ENCODE peak calls at places on chromosome 4, in eight cellular contexts. One of them, this sample, is unnamed.

GRCh38 chr4:119493419-119493818 is 135.2 kb downstream of the PDE5A start:
- DNase-seq in T follicular helper cell: no peak
- DNase-seq in AG08395: no peak
- DNase-seq in ovary: no peak
- DNase-seq in activated CD4-positive, alpha-beta T cell treated with anti-CD3 and anti-CD28 coated beads for 1 hour: no peak
- DNase-seq in AG09319: no peak
- DNase-seq in activated T-helper 1 cell treated with anti-CD3 and anti-CD28 coated beads, Interleukin-12 subunit alpha, Interleukin-12 subunit beta, Interleukin-2, Interleukin-4 antibody, amounts not matched to agents 30 ng/mL and 10 ng/mL and 1 ng/mL, durations not matched to agents 14 hours and 24 hours and 36 hours: no peak
- DNase-seq in left kidney: peak; percentile 8
- DNase-seq in this sample: no peak

GRCh38 chr4:183261953-183262775 is 57.9 kb downstream of the CLDN22 start:
- DNase-seq in T follicular helper cell: peak; percentile 51
- DNase-seq in AG08395: peak; percentile 78
- DNase-seq in ovary: peak; percentile 83
- DNase-seq in activated CD4-positive, alpha-beta T cell treated with anti-CD3 and anti-CD28 coated beads for 1 hour: peak; percentile 56
- DNase-seq in AG09319: peak; percentile 46
- DNase-seq in activated T-helper 1 cell treated with anti-CD3 and anti-CD28 coated beads, Interleukin-12 subunit alpha, Interleukin-12 subunit beta, Interleukin-2, Interleukin-4 antibody, amounts not matched to agents 30 ng/mL and 10 ng/mL and 1 ng/mL, durations not matched to agents 14 hours and 24 hours and 36 hours: peak; percentile 56
- DNase-seq in left kidney: peak; percentile 90
- DNase-seq in this sample: peak; percentile 33

GRCh38 chr4:76488905-76489798 is 54.1 kb downstream of the SHROOM3 start:
- DNase-seq in T follicular helper cell: no peak
- DNase-seq in AG08395: no peak
- DNase-seq in ovary: no peak
- DNase-seq in activated CD4-positive, alpha-beta T cell treated with anti-CD3 and anti-CD28 coated beads for 1 hour: no peak
- DNase-seq in AG09319: no peak
- DNase-seq in activated T-helper 1 cell treated with anti-CD3 and anti-CD28 coated beads, Interleukin-12 subunit alpha, Interleukin-12 subunit beta, Interleukin-2, Interleukin-4 antibody, amounts not matched to agents 30 ng/mL and 10 ng/mL and 1 ng/mL, durations not matched to agents 14 hours and 24 hours and 36 hours: no peak
- DNase-seq in left kidney: peak; percentile 24
- DNase-seq in this sample: no peak

GRCh38 chr4:26815686-26816085 is 45.0 kb upstream of the STIM2 start:
- DNase-seq in T follicular helper cell: no peak
- DNase-seq in AG08395: no peak
- DNase-seq in ovary: no peak
- DNase-seq in activated CD4-positive, alpha-beta T cell treated with anti-CD3 and anti-CD28 coated beads for 1 hour: no peak
- DNase-seq in AG09319: no peak
- DNase-seq in activated T-helper 1 cell treated with anti-CD3 and anti-CD28 coated beads, Interleukin-12 subunit alpha, Interleukin-12 subunit beta, Interleukin-2, Interleukin-4 antibody, amounts not matched to agents 30 ng/mL and 10 ng/mL and 1 ng/mL, durations not matched to agents 14 hours and 24 hours and 36 hours: no peak
- DNase-seq in left kidney: no peak
- DNase-seq in this sample: no peak

GRCh38 chr4:15001248-15001824 is 945 bp upstream of the CPEB2 start:
- DNase-seq in T follicular helper cell: peak; percentile 20
- DNase-seq in AG08395: peak; percentile 76
- DNase-seq in ovary: peak; percentile 84
- DNase-seq in activated CD4-positive, alpha-beta T cell treated with anti-CD3 and anti-CD28 coated beads for 1 hour: no peak
- DNase-seq in AG09319: peak; percentile 85
- DNase-seq in activated T-helper 1 cell treated with anti-CD3 and anti-CD28 coated beads, Interleukin-12 subunit alpha, Interleukin-12 subunit beta, Interleukin-2, Interleukin-4 antibody, amounts not matched to agents 30 ng/mL and 10 ng/mL and 1 ng/mL, durations not matched to agents 14 hours and 24 hours and 36 hours: no peak
- DNase-seq in left kidney: peak; percentile 68
- DNase-seq in this sample: peak; percentile 35

GRCh38 chr4:151717909-151718613 is 42.7 kb downstream of the GATB start:
- DNase-seq in T follicular helper cell: no peak
- DNase-seq in AG08395: no peak
- DNase-seq in ovary: no peak
- DNase-seq in activated CD4-positive, alpha-beta T cell treated with anti-CD3 and anti-CD28 coated beads for 1 hour: no peak
- DNase-seq in AG09319: no peak
- DNase-seq in activated T-helper 1 cell treated with anti-CD3 and anti-CD28 coated beads, Interleukin-12 subunit alpha, Interleukin-12 subunit beta, Interleukin-2, Interleukin-4 antibody, amounts not matched to agents 30 ng/mL and 10 ng/mL and 1 ng/mL, durations not matched to agents 14 hours and 24 hours and 36 hours: no peak
- DNase-seq in left kidney: peak; percentile 20
- DNase-seq in this sample: no peak

GRCh38 chr4:82629238-82630000 is 67.6 kb upstream of the TMEM150C start:
- DNase-seq in T follicular helper cell: no peak
- DNase-seq in AG08395: no peak
- DNase-seq in ovary: no peak
- DNase-seq in activated CD4-positive, alpha-beta T cell treated with anti-CD3 and anti-CD28 coated beads for 1 hour: no peak
- DNase-seq in AG09319: no peak
- DNase-seq in activated T-helper 1 cell treated with anti-CD3 and anti-CD28 coated beads, Interleukin-12 subunit alpha, Interleukin-12 subunit beta, Interleukin-2, Interleukin-4 antibody, amounts not matched to agents 30 ng/mL and 10 ng/mL and 1 ng/mL, durations not matched to agents 14 hours and 24 hours and 36 hours: no peak
- DNase-seq in left kidney: no peak
- DNase-seq in this sample: no peak

GRCh38 chr4:23680616-23681518 is 209.0 kb downstream of the PPARGC1A start:
- DNase-seq in T follicular helper cell: no peak
- DNase-seq in AG08395: peak; percentile 31
- DNase-seq in ovary: no peak
- DNase-seq in activated CD4-positive, alpha-beta T cell treated with anti-CD3 and anti-CD28 coated beads for 1 hour: no peak
- DNase-seq in AG09319: no peak
- DNase-seq in activated T-helper 1 cell treated with anti-CD3 and anti-CD28 coated beads, Interleukin-12 subunit alpha, Interleukin-12 subunit beta, Interleukin-2, Interleukin-4 antibody, amounts not matched to agents 30 ng/mL and 10 ng/mL and 1 ng/mL, durations not matched to agents 14 hours and 24 hours and 36 hours: no peak
- DNase-seq in left kidney: no peak
- DNase-seq in this sample: no peak

GRCh38 chr4:155772459-155773195 is 13.8 kb downstream of the GUCY1B1 start:
- DNase-seq in T follicular helper cell: no peak
- DNase-seq in AG08395: no peak
- DNase-seq in ovary: no peak
- DNase-seq in activated CD4-positive, alpha-beta T cell treated with anti-CD3 and anti-CD28 coated beads for 1 hour: no peak
- DNase-seq in AG09319: no peak
- DNase-seq in activated T-helper 1 cell treated with anti-CD3 and anti-CD28 coated beads, Interleukin-12 subunit alpha, Interleukin-12 subunit beta, Interleukin-2, Interleukin-4 antibody, amounts not matched to agents 30 ng/mL and 10 ng/mL and 1 ng/mL, durations not matched to agents 14 hours and 24 hours and 36 hours: no peak
- DNase-seq in left kidney: peak; percentile 27
- DNase-seq in this sample: no peak

GRCh38 chr4:5409237-5409636 is 299.1 kb downstream of the EVC2 start:
- DNase-seq in T follicular helper cell: no peak
- DNase-seq in AG08395: peak; percentile 31
- DNase-seq in ovary: no peak
- DNase-seq in activated CD4-positive, alpha-beta T cell treated with anti-CD3 and anti-CD28 coated beads for 1 hour: no peak
- DNase-seq in AG09319: no peak
- DNase-seq in activated T-helper 1 cell treated with anti-CD3 and anti-CD28 coated beads, Interleukin-12 subunit alpha, Interleukin-12 subunit beta, Interleukin-2, Interleukin-4 antibody, amounts not matched to agents 30 ng/mL and 10 ng/mL and 1 ng/mL, durations not matched to agents 14 hours and 24 hours and 36 hours: no peak
- DNase-seq in left kidney: no peak
- DNase-seq in this sample: no peak

GRCh38 chr4:183596056-183596757 is 62.8 kb downstream of the RWDD4 start:
- DNase-seq in T follicular helper cell: no peak
- DNase-seq in AG08395: no peak
- DNase-seq in ovary: no peak
- DNase-seq in activated CD4-positive, alpha-beta T cell treated with anti-CD3 and anti-CD28 coated beads for 1 hour: no peak
- DNase-seq in AG09319: no peak
- DNase-seq in activated T-helper 1 cell treated with anti-CD3 and anti-CD28 coated beads, Interleukin-12 subunit alpha, Interleukin-12 subunit beta, Interleukin-2, Interleukin-4 antibody, amounts not matched to agents 30 ng/mL and 10 ng/mL and 1 ng/mL, durations not matched to agents 14 hours and 24 hours and 36 hours: no peak
- DNase-seq in left kidney: no peak
- DNase-seq in this sample: no peak

GRCh38 chr4:159455675-159456235 is 352.9 kb downstream of the RAPGEF2 start:
- DNase-seq in T follicular helper cell: no peak
- DNase-seq in AG08395: peak; percentile 68
- DNase-seq in ovary: no peak
- DNase-seq in activated CD4-positive, alpha-beta T cell treated with anti-CD3 and anti-CD28 coated beads for 1 hour: no peak
- DNase-seq in AG09319: no peak
- DNase-seq in activated T-helper 1 cell treated with anti-CD3 and anti-CD28 coated beads, Interleukin-12 subunit alpha, Interleukin-12 subunit beta, Interleukin-2, Interleukin-4 antibody, amounts not matched to agents 30 ng/mL and 10 ng/mL and 1 ng/mL, durations not matched to agents 14 hours and 24 hours and 36 hours: no peak
- DNase-seq in left kidney: peak; percentile 66
- DNase-seq in this sample: no peak

GRCh38 chr4:71004281-71004851 is 10.9 kb downstream of the DCK start:
- DNase-seq in T follicular helper cell: peak; percentile 42
- DNase-seq in AG08395: no peak
- DNase-seq in ovary: no peak
- DNase-seq in activated CD4-positive, alpha-beta T cell treated with anti-CD3 and anti-CD28 coated beads for 1 hour: no peak
- DNase-seq in AG09319: no peak
- DNase-seq in activated T-helper 1 cell treated with anti-CD3 and anti-CD28 coated beads, Interleukin-12 subunit alpha, Interleukin-12 subunit beta, Interleukin-2, Interleukin-4 antibody, amounts not matched to agents 30 ng/mL and 10 ng/mL and 1 ng/mL, durations not matched to agents 14 hours and 24 hours and 36 hours: peak; percentile 54
- DNase-seq in left kidney: peak; percentile 63
- DNase-seq in this sample: peak; percentile 50

GRCh38 chr4:108149588-108150380 is 18.9 kb downstream of the LEF1 start:
- DNase-seq in T follicular helper cell: no peak
- DNase-seq in AG08395: peak; percentile 41
- DNase-seq in ovary: no peak
- DNase-seq in activated CD4-positive, alpha-beta T cell treated with anti-CD3 and anti-CD28 coated beads for 1 hour: no peak
- DNase-seq in AG09319: no peak
- DNase-seq in activated T-helper 1 cell treated with anti-CD3 and anti-CD28 coated beads, Interleukin-12 subunit alpha, Interleukin-12 subunit beta, Interleukin-2, Interleukin-4 antibody, amounts not matched to agents 30 ng/mL and 10 ng/mL and 1 ng/mL, durations not matched to agents 14 hours and 24 hours and 36 hours: no peak
- DNase-seq in left kidney: no peak
- DNase-seq in this sample: no peak

GRCh38 chr4:67332627-67333026 is 212.7 kb downstream of the CENPC start:
- DNase-seq in T follicular helper cell: no peak
- DNase-seq in AG08395: no peak
- DNase-seq in ovary: no peak
- DNase-seq in activated CD4-positive, alpha-beta T cell treated with anti-CD3 and anti-CD28 coated beads for 1 hour: no peak
- DNase-seq in AG09319: no peak
- DNase-seq in activated T-helper 1 cell treated with anti-CD3 and anti-CD28 coated beads, Interleukin-12 subunit alpha, Interleukin-12 subunit beta, Interleukin-2, Interleukin-4 antibody, amounts not matched to agents 30 ng/mL and 10 ng/mL and 1 ng/mL, durations not matched to agents 14 hours and 24 hours and 36 hours: no peak
- DNase-seq in left kidney: peak; percentile 15
- DNase-seq in this sample: no peak

GRCh38 chr4:114078636-114079035 is 99.2 kb upstream of the ARSJ start:
- DNase-seq in T follicular helper cell: no peak
- DNase-seq in AG08395: peak; percentile 13
- DNase-seq in ovary: no peak
- DNase-seq in activated CD4-positive, alpha-beta T cell treated with anti-CD3 and anti-CD28 coated beads for 1 hour: no peak
- DNase-seq in AG09319: no peak
- DNase-seq in activated T-helper 1 cell treated with anti-CD3 and anti-CD28 coated beads, Interleukin-12 subunit alpha, Interleukin-12 subunit beta, Interleukin-2, Interleukin-4 antibody, amounts not matched to agents 30 ng/mL and 10 ng/mL and 1 ng/mL, durations not matched to agents 14 hours and 24 hours and 36 hours: no peak
- DNase-seq in left kidney: no peak
- DNase-seq in this sample: no peak

GRCh38 chr4:23613782-23614181 is 276.1 kb downstream of the PPARGC1A start:
- DNase-seq in T follicular helper cell: no peak
- DNase-seq in AG08395: no peak
- DNase-seq in ovary: no peak
- DNase-seq in activated CD4-positive, alpha-beta T cell treated with anti-CD3 and anti-CD28 coated beads for 1 hour: no peak
- DNase-seq in AG09319: no peak
- DNase-seq in activated T-helper 1 cell treated with anti-CD3 and anti-CD28 coated beads, Interleukin-12 subunit alpha, Interleukin-12 subunit beta, Interleukin-2, Interleukin-4 antibody, amounts not matched to agents 30 ng/mL and 10 ng/mL and 1 ng/mL, durations not matched to agents 14 hours and 24 hours and 36 hours: no peak
- DNase-seq in left kidney: no peak
- DNase-seq in this sample: no peak

GRCh38 chr4:168604496-168605373 is 107.9 kb downstream of the PALLD start:
- DNase-seq in T follicular helper cell: no peak
- DNase-seq in AG08395: peak; percentile 81
- DNase-seq in ovary: no peak
- DNase-seq in activated CD4-positive, alpha-beta T cell treated with anti-CD3 and anti-CD28 coated beads for 1 hour: no peak
- DNase-seq in AG09319: no peak
- DNase-seq in activated T-helper 1 cell treated with anti-CD3 and anti-CD28 coated beads, Interleukin-12 subunit alpha, Interleukin-12 subunit beta, Interleukin-2, Interleukin-4 antibody, amounts not matched to agents 30 ng/mL and 10 ng/mL and 1 ng/mL, durations not matched to agents 14 hours and 24 hours and 36 hours: no peak
- DNase-seq in left kidney: peak; percentile 30
- DNase-seq in this sample: no peak

GRCh38 chr4:154422152-154422551 is 69.4 kb downstream of the DCHS2 start:
- DNase-seq in T follicular helper cell: no peak
- DNase-seq in AG08395: no peak
- DNase-seq in ovary: no peak
- DNase-seq in activated CD4-positive, alpha-beta T cell treated with anti-CD3 and anti-CD28 coated beads for 1 hour: no peak
- DNase-seq in AG09319: no peak
- DNase-seq in activated T-helper 1 cell treated with anti-CD3 and anti-CD28 coated beads, Interleukin-12 subunit alpha, Interleukin-12 subunit beta, Interleukin-2, Interleukin-4 antibody, amounts not matched to agents 30 ng/mL and 10 ng/mL and 1 ng/mL, durations not matched to agents 14 hours and 24 hours and 36 hours: no peak
- DNase-seq in left kidney: no peak
- DNase-seq in this sample: no peak

GRCh38 chr4:127545271-127545670 is 87.5 kb upstream of the INTU start:
- DNase-seq in T follicular helper cell: no peak
- DNase-seq in AG08395: no peak
- DNase-seq in ovary: no peak
- DNase-seq in activated CD4-positive, alpha-beta T cell treated with anti-CD3 and anti-CD28 coated beads for 1 hour: no peak
- DNase-seq in AG09319: no peak
- DNase-seq in activated T-helper 1 cell treated with anti-CD3 and anti-CD28 coated beads, Interleukin-12 subunit alpha, Interleukin-12 subunit beta, Interleukin-2, Interleukin-4 antibody, amounts not matched to agents 30 ng/mL and 10 ng/mL and 1 ng/mL, durations not matched to agents 14 hours and 24 hours and 36 hours: no peak
- DNase-seq in left kidney: no peak
- DNase-seq in this sample: no peak

GRCh38 chr4:73434311-73434710 is 1.7 kb upstream of the AFP start:
- DNase-seq in T follicular helper cell: no peak
- DNase-seq in AG08395: peak; percentile 40
- DNase-seq in ovary: no peak
- DNase-seq in activated CD4-positive, alpha-beta T cell treated with anti-CD3 and anti-CD28 coated beads for 1 hour: no peak
- DNase-seq in AG09319: no peak
- DNase-seq in activated T-helper 1 cell treated with anti-CD3 and anti-CD28 coated beads, Interleukin-12 subunit alpha, Interleukin-12 subunit beta, Interleukin-2, Interleukin-4 antibody, amounts not matched to agents 30 ng/mL and 10 ng/mL and 1 ng/mL, durations not matched to agents 14 hours and 24 hours and 36 hours: no peak
- DNase-seq in left kidney: no peak
- DNase-seq in this sample: no peak

GRCh38 chr4:53592128-53592527 is 842 bp upstream of the LNX1 start:
- DNase-seq in T follicular helper cell: no peak
- DNase-seq in AG08395: no peak
- DNase-seq in ovary: no peak
- DNase-seq in activated CD4-positive, alpha-beta T cell treated with anti-CD3 and anti-CD28 coated beads for 1 hour: no peak
- DNase-seq in AG09319: no peak
- DNase-seq in activated T-helper 1 cell treated with anti-CD3 and anti-CD28 coated beads, Interleukin-12 subunit alpha, Interleukin-12 subunit beta, Interleukin-2, Interleukin-4 antibody, amounts not matched to agents 30 ng/mL and 10 ng/mL and 1 ng/mL, durations not matched to agents 14 hours and 24 hours and 36 hours: no peak
- DNase-seq in left kidney: peak; percentile 18
- DNase-seq in this sample: no peak

GRCh38 chr4:124555959-124556358 is 156.6 kb downstream of the ANKRD50 start:
- DNase-seq in T follicular helper cell: no peak
- DNase-seq in AG08395: no peak
- DNase-seq in ovary: no peak
- DNase-seq in activated CD4-positive, alpha-beta T cell treated with anti-CD3 and anti-CD28 coated beads for 1 hour: no peak
- DNase-seq in AG09319: no peak
- DNase-seq in activated T-helper 1 cell treated with anti-CD3 and anti-CD28 coated beads, Interleukin-12 subunit alpha, Interleukin-12 subunit beta, Interleukin-2, Interleukin-4 antibody, amounts not matched to agents 30 ng/mL and 10 ng/mL and 1 ng/mL, durations not matched to agents 14 hours and 24 hours and 36 hours: no peak
- DNase-seq in left kidney: no peak
- DNase-seq in this sample: no peak